ENCODE peak calls at places on chromosomes 6 and 20, in seven cellular contexts. One of them, this sample, is unnamed.

GRCh38 chr6:106446287-106446885 is 85.9 kb downstream of the CRYBG1 start:
- DNase-seq in OCI-LY7: peak
- DNase-seq in HCT116: no peak
- DNase-seq in hepatocyte: no peak
- DNase-seq in neural progenitor cell: no peak
- DNase-seq in GM23248: peak
- DNase-seq in GM23338: peak
- DNase-seq in this sample: peak

GRCh38 chr6:34157851-34158250 is 12.0 kb upstream of the GRM4 start:
- DNase-seq in neural progenitor cell: no peak
- DNase-seq in GM23338: no peak
- DNase-seq in HCT116: no peak
- DNase-seq in OCI-LY7: no peak
- DNase-seq in hepatocyte: no peak
- DNase-seq in GM23248: no peak
- DNase-seq in this sample: no peak

GRCh38 chr20:50982372-50982771 is 23.8 kb downstream of the MOCS3 start:
- DNase-seq in GM23338: no peak
- DNase-seq in hepatocyte: peak
- DNase-seq in HCT116: no peak
- DNase-seq in OCI-LY7: no peak
- DNase-seq in GM23248: peak
- DNase-seq in neural progenitor cell: no peak
- DNase-seq in this sample: no peak

GRCh38 chr20:58661298-58662141 is 10.4 kb downstream of the STX16 start:
- DNase-seq in OCI-LY7: peak
- DNase-seq in GM23248: no peak
- DNase-seq in GM23338: no peak
- DNase-seq in HCT116: no peak
- DNase-seq in neural progenitor cell: no peak
- DNase-seq in hepatocyte: no peak
- DNase-seq in this sample: no peak

GRCh38 chr20:56631990-56632327 is 2.9 kb downstream of the TFAP2C start:
- DNase-seq in neural progenitor cell: no peak
- DNase-seq in GM23338: no peak
- DNase-seq in hepatocyte: no peak
- DNase-seq in OCI-LY7: no peak
- DNase-seq in HCT116: no peak
- DNase-seq in GM23248: peak
- DNase-seq in this sample: no peak

GRCh38 chr6:34056301-34056700 is 89.6 kb downstream of the GRM4 start:
- DNase-seq in neural progenitor cell: peak
- DNase-seq in GM23338: peak
- DNase-seq in hepatocyte: no peak
- DNase-seq in OCI-LY7: peak
- DNase-seq in HCT116: peak
- DNase-seq in GM23248: peak
- DNase-seq in this sample: peak

GRCh38 chr6:48068326-48069191 is 42.4 kb downstream of the PTCHD4 start:
- DNase-seq in GM23338: peak
- DNase-seq in GM23248: peak
- DNase-seq in OCI-LY7: no peak
- DNase-seq in hepatocyte: peak
- DNase-seq in neural progenitor cell: peak
- DNase-seq in HCT116: no peak
- DNase-seq in this sample: no peak

GRCh38 chr20:62536731-62537401 is 61.1 kb upstream of the GATA5 start:
- DNase-seq in GM23248: peak
- DNase-seq in hepatocyte: peak
- DNase-seq in OCI-LY7: no peak
- DNase-seq in neural progenitor cell: no peak
- DNase-seq in HCT116: no peak
- DNase-seq in GM23338: no peak
- DNase-seq in this sample: no peak

GRCh38 chr6:88165087-88165876 is 865 bp downstream of the CNR1 start:
- DNase-seq in HCT116: no peak
- DNase-seq in GM23338: no peak
- DNase-seq in neural progenitor cell: no peak
- DNase-seq in GM23248: peak
- DNase-seq in OCI-LY7: no peak
- DNase-seq in hepatocyte: peak
- DNase-seq in this sample: no peak

GRCh38 chr6:33279971-33280511 is 3.1 kb downstream of the B3GALT4 start:
- DNase-seq in HCT116: peak
- DNase-seq in GM23248: peak
- DNase-seq in OCI-LY7: peak
- DNase-seq in GM23338: peak
- DNase-seq in neural progenitor cell: peak
- DNase-seq in hepatocyte: peak
- DNase-seq in this sample: no peak

DNA sequence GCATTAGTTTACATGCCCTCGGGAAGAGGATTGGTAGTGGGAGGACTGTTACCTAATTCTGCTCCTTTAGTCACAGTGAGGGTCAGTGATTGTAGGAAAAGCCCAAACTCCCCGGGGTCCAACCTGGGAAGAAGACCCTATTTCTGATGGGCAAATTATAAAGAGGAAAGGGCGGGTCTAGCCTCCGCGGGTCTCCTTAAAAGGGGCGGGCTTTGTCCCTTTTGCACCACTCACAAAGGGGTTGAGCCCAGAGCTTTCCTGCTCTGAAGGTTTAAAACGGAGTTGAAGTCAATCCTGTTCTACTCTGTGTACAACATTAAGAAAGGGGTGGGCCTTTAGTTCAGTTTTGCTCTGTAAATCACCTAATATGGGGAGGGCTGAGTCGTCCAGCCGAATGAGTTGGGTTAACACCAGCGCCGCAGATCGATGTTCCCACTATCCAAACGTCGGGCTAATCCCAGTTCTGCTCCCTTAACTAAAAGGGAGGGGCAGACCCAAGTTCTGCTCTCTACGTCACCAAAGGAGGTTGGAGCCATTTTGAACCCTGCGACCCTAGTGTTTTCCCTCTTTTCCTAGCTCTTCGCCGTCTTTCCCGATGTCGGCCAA is 920 bp upstream of the RNF5 start:
- DNase-seq in neural progenitor cell: peak
- DNase-seq in hepatocyte: peak
- DNase-seq in OCI-LY7: no peak
- DNase-seq in GM23248: no peak
- DNase-seq in GM23338: peak
- DNase-seq in HCT116: no peak
- DNase-seq in this sample: peak
- TF ChIP-seq EZH2phosphoT487 in neural progenitor cell: no peak
- TF ChIP-seq EZH2phosphoT487 in hepatocyte: no peak
- TF ChIP-seq EZH2phosphoT487 in OCI-LY7: no peak
- TF ChIP-seq EZH2phosphoT487 in GM23248: no peak
- TF ChIP-seq EZH2phosphoT487 in GM23338: no peak
- TF ChIP-seq EZH2phosphoT487 in HCT116: no peak
- TF ChIP-seq EZH2phosphoT487 in this sample: no peak

GRCh38 chr6:92759195-92759594 is 660.2 kb downstream of the EPHA7 start:
- DNase-seq in OCI-LY7: no peak
- DNase-seq in hepatocyte: no peak
- DNase-seq in GM23248: no peak
- DNase-seq in neural progenitor cell: no peak
- DNase-seq in HCT116: no peak
- DNase-seq in GM23338: no peak
- DNase-seq in this sample: peak

GRCh38 chr6:92753956-92754355 is 665.4 kb downstream of the EPHA7 start:
- DNase-seq in OCI-LY7: no peak
- DNase-seq in GM23338: no peak
- DNase-seq in GM23248: no peak
- DNase-seq in HCT116: no peak
- DNase-seq in hepatocyte: no peak
- DNase-seq in neural progenitor cell: no peak
- DNase-seq in this sample: no peak

GRCh38 chr6:92757926-92758325 is 661.4 kb downstream of the EPHA7 start:
- DNase-seq in hepatocyte: no peak
- DNase-seq in GM23248: no peak
- DNase-seq in neural progenitor cell: no peak
- DNase-seq in OCI-LY7: no peak
- DNase-seq in HCT116: no peak
- DNase-seq in GM23338: no peak
- DNase-seq in this sample: no peak

GRCh38 chr6:92752114-92752513 is 667.2 kb downstream of the EPHA7 start:
- DNase-seq in HCT116: no peak
- DNase-seq in GM23338: no peak
- DNase-seq in GM23248: no peak
- DNase-seq in OCI-LY7: no peak
- DNase-seq in neural progenitor cell: no peak
- DNase-seq in hepatocyte: no peak
- DNase-seq in this sample: no peak

DNA sequence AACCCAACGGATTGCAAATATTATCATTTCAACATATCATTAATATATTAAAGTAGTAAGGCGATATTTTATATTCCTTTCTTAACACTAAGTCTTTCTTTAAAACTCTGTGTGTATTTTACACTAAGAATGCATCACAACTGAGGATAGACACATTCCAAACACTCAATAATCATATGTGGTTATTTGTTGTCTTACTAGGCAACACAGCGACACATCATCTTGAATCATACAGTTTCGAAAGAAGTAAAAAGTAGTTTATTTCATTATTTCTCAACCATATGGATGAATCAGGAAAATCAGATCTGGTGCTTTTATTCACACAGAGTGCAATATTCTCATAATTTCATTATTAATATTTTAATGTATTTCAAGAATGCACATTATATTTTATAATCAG is 662.4 kb downstream of the EPHA7 start:
- DNase-seq in OCI-LY7: no peak
- DNase-seq in GM23338: no peak
- DNase-seq in neural progenitor cell: no peak
- DNase-seq in hepatocyte: no peak
- DNase-seq in GM23248: peak
- DNase-seq in HCT116: no peak
- DNase-seq in this sample: no peak
- TF ChIP-seq EZH2phosphoT487 in OCI-LY7: no peak
- TF ChIP-seq EZH2phosphoT487 in GM23338: no peak
- TF ChIP-seq EZH2phosphoT487 in neural progenitor cell: no peak
- TF ChIP-seq EZH2phosphoT487 in hepatocyte: no peak
- TF ChIP-seq EZH2phosphoT487 in GM23248: no peak
- TF ChIP-seq EZH2phosphoT487 in HCT116: no peak
- TF ChIP-seq EZH2phosphoT487 in this sample: no peak

DNA sequence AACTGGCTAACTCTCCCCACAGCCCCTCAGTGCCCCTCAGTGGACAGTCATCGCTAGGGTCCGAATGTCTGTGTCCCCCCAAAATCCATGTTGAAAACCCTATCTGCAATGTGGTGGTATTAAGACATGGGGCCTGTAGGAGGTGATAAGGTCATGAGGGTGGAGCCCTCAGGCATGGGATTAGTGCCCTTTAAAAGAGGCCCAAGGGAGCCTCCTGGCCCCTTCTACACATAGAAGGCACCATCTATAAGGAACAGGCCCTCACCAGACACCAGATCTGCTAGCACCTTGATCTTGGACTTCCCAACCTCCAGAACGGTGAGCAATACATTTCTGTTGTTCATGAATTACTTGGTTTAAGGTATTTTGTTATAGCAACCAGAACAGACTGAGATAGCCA is 6.7 kb upstream of the TRAF3IP2 start:
- DNase-seq in neural progenitor cell: no peak
- DNase-seq in GM23338: no peak
- DNase-seq in HCT116: no peak
- DNase-seq in OCI-LY7: no peak
- DNase-seq in hepatocyte: no peak
- DNase-seq in GM23248: no peak
- DNase-seq in this sample: no peak
- TF ChIP-seq EZH2phosphoT487 in neural progenitor cell: no peak
- TF ChIP-seq EZH2phosphoT487 in GM23338: no peak
- TF ChIP-seq EZH2phosphoT487 in HCT116: no peak
- TF ChIP-seq EZH2phosphoT487 in OCI-LY7: no peak
- TF ChIP-seq EZH2phosphoT487 in hepatocyte: no peak
- TF ChIP-seq EZH2phosphoT487 in GM23248: no peak
- TF ChIP-seq EZH2phosphoT487 in this sample: no peak

GRCh38 chr6:25698631-25699030 is 46.6 kb downstream of the SCGN start:
- DNase-seq in HCT116: no peak
- DNase-seq in neural progenitor cell: no peak
- DNase-seq in OCI-LY7: no peak
- DNase-seq in GM23248: no peak
- DNase-seq in GM23338: no peak
- DNase-seq in hepatocyte: no peak
- DNase-seq in this sample: no peak

GRCh38 chr6:25703005-25703404 is 51.0 kb downstream of the SCGN start:
- DNase-seq in hepatocyte: no peak
- DNase-seq in GM23248: no peak
- DNase-seq in neural progenitor cell: no peak
- DNase-seq in GM23338: no peak
- DNase-seq in OCI-LY7: no peak
- DNase-seq in HCT116: no peak
- DNase-seq in this sample: no peak

GRCh38 chr6:25700841-25701240 is 48.8 kb downstream of the SCGN start:
- DNase-seq in HCT116: no peak
- DNase-seq in GM23248: no peak
- DNase-seq in hepatocyte: no peak
- DNase-seq in GM23338: no peak
- DNase-seq in neural progenitor cell: no peak
- DNase-seq in OCI-LY7: no peak
- DNase-seq in this sample: no peak

GRCh38 chr6:25699649-25700048 is 47.6 kb downstream of the SCGN start:
- DNase-seq in HCT116: no peak
- DNase-seq in neural progenitor cell: no peak
- DNase-seq in OCI-LY7: no peak
- DNase-seq in hepatocyte: no peak
- DNase-seq in GM23338: no peak
- DNase-seq in GM23248: no peak
- DNase-seq in this sample: no peak

DNA sequence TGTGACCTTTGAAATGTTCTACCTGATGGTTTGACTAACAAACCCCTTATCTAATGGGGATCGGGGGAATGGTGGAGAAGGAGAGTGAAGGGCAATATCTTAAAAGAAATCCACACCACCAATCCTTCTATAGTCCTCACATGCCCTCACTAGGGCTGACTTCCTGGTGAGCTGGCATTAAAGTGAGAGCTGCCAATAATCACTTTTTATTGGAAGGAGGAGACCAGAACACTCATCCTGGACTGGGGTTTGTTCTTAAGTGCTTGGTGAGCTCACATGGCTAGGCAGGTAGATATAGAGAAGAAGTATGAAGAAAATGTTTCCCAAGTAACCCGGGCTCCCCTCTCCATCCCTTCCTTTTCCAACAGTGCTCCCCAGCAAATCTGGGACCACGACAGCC is 49.8 kb downstream of the SCGN start:
- DNase-seq in neural progenitor cell: no peak
- DNase-seq in OCI-LY7: no peak
- DNase-seq in GM23338: no peak
- DNase-seq in hepatocyte: no peak
- DNase-seq in GM23248: no peak
- DNase-seq in HCT116: no peak
- DNase-seq in this sample: no peak
- TF ChIP-seq EZH2phosphoT487 in neural progenitor cell: no peak
- TF ChIP-seq EZH2phosphoT487 in OCI-LY7: no peak
- TF ChIP-seq EZH2phosphoT487 in GM23338: no peak
- TF ChIP-seq EZH2phosphoT487 in hepatocyte: no peak
- TF ChIP-seq EZH2phosphoT487 in GM23248: no peak
- TF ChIP-seq EZH2phosphoT487 in HCT116: no peak
- TF ChIP-seq EZH2phosphoT487 in this sample: no peak

This sample was measured in MM.1S.